ENCODE peak calls at places on chromosomes 13 and 19, in ten cellular contexts. O is M059J; Q is tibial nerve; A is KBM-7; E is lower lobe of right lung; F is anterior cingulate cortex; L is EL; W is HTR-8/SVneo; C is activated CD8-positive, alpha-beta T cell treated with anti-CD3 and anti-CD28 coated beads for 36 hours; M is stimulated activated CD4-positive, alpha-beta T cell treated with anti-CD3 and anti-CD28 coated beads, TNF-alpha, amount 100 ng/mL, for 48 hours. J is an unnamed sample.

GRCh38 chr19:8391274-8392016 is 1.3 kb downstream of the RAB11B start:
- DNase-seq in A (no peak), L (no peak), O (no peak), M (no peak), F (peak; percentile 43), Q (no peak), W (no peak), E (peak; percentile 53), C (no peak), J (no peak)

GRCh38 chr13:71751074-71751473 is 115.9 kb downstream of the DACH1 start:
- DNase-seq in E (no peak), C (no peak), L (no peak), Q (no peak), A (no peak), F (no peak), W (no peak), M (no peak), O (no peak), J (no peak)

GRCh38 chr13:50123862-50124535 is 108.8 kb downstream of the KCNRG start:
- DNase-seq in O (peak; percentile 92), E (peak; percentile 86), A (peak; percentile 96), Q (peak; percentile 47), F (peak; percentile 95), M (peak; percentile 46), L (peak; percentile 97), C (peak; percentile 95), W (peak; percentile 85), J (peak; percentile 69)

GRCh38 chr13:70339738-70340137 is 231.5 kb upstream of the KLHL1 start:
- DNase-seq in A (peak; percentile 23), W (no peak), M (no peak), L (no peak), Q (no peak), O (no peak), E (no peak), C (no peak), F (no peak), J (no peak)

GRCh38 chr13:19782049-19782726 is 557 bp downstream of the PSPC1 start:
- DNase-seq in L (peak; percentile 38), Q (peak; percentile 19), F (peak; percentile 68), E (peak; percentile 80), A (peak; percentile 49), C (peak; percentile 64), M (peak; percentile 27), W (peak; percentile 10), O (peak; percentile 21), J (no peak)

GRCh38 chr13:39655041-39655568 is 357 bp upstream of the COG6 start:
- DNase-seq in E (no peak), L (peak; percentile 1), A (peak; percentile 16), C (no peak), Q (no peak), W (no peak), F (no peak), M (no peak), O (no peak), J (no peak)

GRCh38 chr13:80671773-80672172 is 330.8 kb upstream of the SPRY2 start:
- DNase-seq in M (no peak), A (no peak), C (no peak), Q (no peak), O (no peak), F (no peak), W (no peak), L (no peak), E (no peak), J (no peak)

GRCh38 chr19:58350001-58350801 is 3.1 kb downstream of the A1BG start:
- DNase-seq in L (no peak), A (no peak), M (no peak), W (no peak), E (peak; percentile 42), Q (no peak), F (no peak), C (no peak), O (no peak), J (no peak)

GRCh38 chr13:94481966-94482365 is 2.5 kb upstream of the DCT start:
- DNase-seq in Q (no peak), M (no peak), L (peak; percentile 43), E (no peak), A (no peak), W (no peak), C (no peak), F (no peak), O (peak; percentile 36), J (no peak)

GRCh38 chr19:40445945-40446784 is 2.0 kb upstream of the SERTAD3 start:
- DNase-seq in F (no peak), O (peak; percentile 33), L (peak; percentile 27), C (no peak), E (no peak), W (no peak), M (no peak), Q (no peak), A (no peak), J (no peak)

GRCh38 chr13:28052945-28053344 is 47.4 kb downstream of the FLT3 start:
- DNase-seq in L (no peak), W (no peak), F (no peak), E (no peak), C (no peak), O (no peak), Q (no peak), M (no peak), A (no peak), J (no peak)